ENCODE peak calls at places on chromosomes 12 and 14, in ten cellular contexts. One of them, this sample, is unnamed.

GRCh38 chr12:28550757-28551381 is 360.6 kb downstream of the CCDC91 start:
- DNase-seq in IMR-90: peak
- DNase-seq in psoas muscle: no peak
- DNase-seq in hypothalamus: no peak
- DNase-seq in left ventricle myocardium inferior: no peak
- DNase-seq in HFFc6: peak
- DNase-seq in stimulated activated CD4-positive, alpha-beta T cell treated with anti-CD3 and anti-CD28 coated beads, TNF-alpha, amount 100 ng/mL, for 24 hours: no peak
- DNase-seq in caudate nucleus: no peak
- DNase-seq in WTC11: no peak
- DNase-seq in HuH-7: no peak
- DNase-seq in this sample: no peak

GRCh38 chr12:79549531-79550271 is 141.1 kb downstream of the PAWR start:
- DNase-seq in WTC11: no peak
- DNase-seq in hypothalamus: no peak
- DNase-seq in HFFc6: no peak
- DNase-seq in HuH-7: peak
- DNase-seq in caudate nucleus: no peak
- DNase-seq in left ventricle myocardium inferior: no peak
- DNase-seq in IMR-90: peak
- DNase-seq in psoas muscle: no peak
- DNase-seq in stimulated activated CD4-positive, alpha-beta T cell treated with anti-CD3 and anti-CD28 coated beads, TNF-alpha, amount 100 ng/mL, for 24 hours: no peak
- DNase-seq in this sample: no peak

GRCh38 chr14:87152701-87153100 is 840.3 kb downstream of the GALC start:
- DNase-seq in psoas muscle: no peak
- DNase-seq in left ventricle myocardium inferior: no peak
- DNase-seq in caudate nucleus: no peak
- DNase-seq in IMR-90: no peak
- DNase-seq in HuH-7: no peak
- DNase-seq in stimulated activated CD4-positive, alpha-beta T cell treated with anti-CD3 and anti-CD28 coated beads, TNF-alpha, amount 100 ng/mL, for 24 hours: no peak
- DNase-seq in hypothalamus: no peak
- DNase-seq in WTC11: no peak
- DNase-seq in HFFc6: no peak
- DNase-seq in this sample: no peak

GRCh38 chr12:70540996-70541395 is 96.2 kb downstream of the PTPRB start:
- DNase-seq in HFFc6: no peak
- DNase-seq in caudate nucleus: no peak
- DNase-seq in hypothalamus: no peak
- DNase-seq in WTC11: no peak
- DNase-seq in HuH-7: no peak
- DNase-seq in IMR-90: no peak
- DNase-seq in stimulated activated CD4-positive, alpha-beta T cell treated with anti-CD3 and anti-CD28 coated beads, TNF-alpha, amount 100 ng/mL, for 24 hours: no peak
- DNase-seq in left ventricle myocardium inferior: no peak
- DNase-seq in psoas muscle: no peak
- DNase-seq in this sample: no peak

GRCh38 chr12:20722142-20722541 is 27.0 kb downstream of the SLCO1C1 start:
- DNase-seq in HFFc6: no peak
- DNase-seq in caudate nucleus: no peak
- DNase-seq in IMR-90: no peak
- DNase-seq in hypothalamus: no peak
- DNase-seq in psoas muscle: no peak
- DNase-seq in left ventricle myocardium inferior: no peak
- DNase-seq in WTC11: no peak
- DNase-seq in HuH-7: no peak
- DNase-seq in stimulated activated CD4-positive, alpha-beta T cell treated with anti-CD3 and anti-CD28 coated beads, TNF-alpha, amount 100 ng/mL, for 24 hours: no peak
- DNase-seq in this sample: no peak

GRCh38 chr12:29427964-29428363 is 47.0 kb upstream of the ERGIC2 start:
- DNase-seq in left ventricle myocardium inferior: no peak
- DNase-seq in WTC11: no peak
- DNase-seq in caudate nucleus: no peak
- DNase-seq in HuH-7: peak
- DNase-seq in IMR-90: no peak
- DNase-seq in psoas muscle: no peak
- DNase-seq in HFFc6: no peak
- DNase-seq in hypothalamus: no peak
- DNase-seq in stimulated activated CD4-positive, alpha-beta T cell treated with anti-CD3 and anti-CD28 coated beads, TNF-alpha, amount 100 ng/mL, for 24 hours: no peak
- DNase-seq in this sample: no peak

GRCh38 chr14:92630367-92630766 is 116.8 kb downstream of the RIN3 start:
- DNase-seq in HFFc6: no peak
- DNase-seq in hypothalamus: no peak
- DNase-seq in WTC11: no peak
- DNase-seq in left ventricle myocardium inferior: no peak
- DNase-seq in IMR-90: no peak
- DNase-seq in stimulated activated CD4-positive, alpha-beta T cell treated with anti-CD3 and anti-CD28 coated beads, TNF-alpha, amount 100 ng/mL, for 24 hours: no peak
- DNase-seq in psoas muscle: no peak
- DNase-seq in HuH-7: no peak
- DNase-seq in caudate nucleus: no peak
- DNase-seq in this sample: no peak

GRCh38 chr12:6047249-6048227 is 76.9 kb downstream of the VWF start:
- DNase-seq in IMR-90: peak
- DNase-seq in WTC11: no peak
- DNase-seq in left ventricle myocardium inferior: no peak
- DNase-seq in HFFc6: peak
- DNase-seq in stimulated activated CD4-positive, alpha-beta T cell treated with anti-CD3 and anti-CD28 coated beads, TNF-alpha, amount 100 ng/mL, for 24 hours: no peak
- DNase-seq in psoas muscle: no peak
- DNase-seq in caudate nucleus: no peak
- DNase-seq in HuH-7: no peak
- DNase-seq in hypothalamus: no peak
- DNase-seq in this sample: no peak

GRCh38 chr12:49260165-49260564 is 4.7 kb upstream of the TUBA1C start:
- DNase-seq in HuH-7: no peak
- DNase-seq in stimulated activated CD4-positive, alpha-beta T cell treated with anti-CD3 and anti-CD28 coated beads, TNF-alpha, amount 100 ng/mL, for 24 hours: no peak
- DNase-seq in HFFc6: no peak
- DNase-seq in WTC11: no peak
- DNase-seq in caudate nucleus: no peak
- DNase-seq in left ventricle myocardium inferior: no peak
- DNase-seq in hypothalamus: no peak
- DNase-seq in IMR-90: peak
- DNase-seq in psoas muscle: no peak
- DNase-seq in this sample: no peak

GRCh38 chr12:46401703-46402102 is 29.1 kb upstream of the SLC38A2 start:
- DNase-seq in HuH-7: no peak
- DNase-seq in hypothalamus: no peak
- DNase-seq in caudate nucleus: no peak
- DNase-seq in psoas muscle: no peak
- DNase-seq in left ventricle myocardium inferior: peak
- DNase-seq in IMR-90: peak
- DNase-seq in HFFc6: no peak
- DNase-seq in stimulated activated CD4-positive, alpha-beta T cell treated with anti-CD3 and anti-CD28 coated beads, TNF-alpha, amount 100 ng/mL, for 24 hours: no peak
- DNase-seq in WTC11: no peak
- DNase-seq in this sample: no peak

GRCh38 chr14:67331368-67332125 is 28.1 kb downstream of the ATP6V1D start:
- DNase-seq in caudate nucleus: no peak
- DNase-seq in stimulated activated CD4-positive, alpha-beta T cell treated with anti-CD3 and anti-CD28 coated beads, TNF-alpha, amount 100 ng/mL, for 24 hours: no peak
- DNase-seq in hypothalamus: no peak
- DNase-seq in left ventricle myocardium inferior: no peak
- DNase-seq in psoas muscle: no peak
- DNase-seq in HFFc6: peak
- DNase-seq in HuH-7: no peak
- DNase-seq in WTC11: no peak
- DNase-seq in IMR-90: peak
- DNase-seq in this sample: no peak

GRCh38 chr12:88493651-88494050 is 86.6 kb downstream of the KITLG start:
- DNase-seq in hypothalamus: no peak
- DNase-seq in IMR-90: peak
- DNase-seq in stimulated activated CD4-positive, alpha-beta T cell treated with anti-CD3 and anti-CD28 coated beads, TNF-alpha, amount 100 ng/mL, for 24 hours: no peak
- DNase-seq in psoas muscle: no peak
- DNase-seq in WTC11: no peak
- DNase-seq in left ventricle myocardium inferior: no peak
- DNase-seq in HFFc6: peak
- DNase-seq in caudate nucleus: no peak
- DNase-seq in HuH-7: no peak
- DNase-seq in this sample: no peak

GRCh38 chr14:99744199-99744872 is 48.9 kb upstream of the EML1 start:
- DNase-seq in stimulated activated CD4-positive, alpha-beta T cell treated with anti-CD3 and anti-CD28 coated beads, TNF-alpha, amount 100 ng/mL, for 24 hours: no peak
- DNase-seq in HFFc6: peak
- DNase-seq in HuH-7: no peak
- DNase-seq in psoas muscle: no peak
- DNase-seq in caudate nucleus: no peak
- DNase-seq in IMR-90: peak
- DNase-seq in WTC11: peak
- DNase-seq in left ventricle myocardium inferior: no peak
- DNase-seq in hypothalamus: no peak
- DNase-seq in this sample: no peak

GRCh38 chr12:12008931-12009611 is 61.7 kb upstream of the BCL2L14 start:
- DNase-seq in hypothalamus: no peak
- DNase-seq in caudate nucleus: no peak
- DNase-seq in WTC11: peak
- DNase-seq in left ventricle myocardium inferior: no peak
- DNase-seq in stimulated activated CD4-positive, alpha-beta T cell treated with anti-CD3 and anti-CD28 coated beads, TNF-alpha, amount 100 ng/mL, for 24 hours: no peak
- DNase-seq in HuH-7: no peak
- DNase-seq in IMR-90: peak
- DNase-seq in HFFc6: peak
- DNase-seq in psoas muscle: no peak
- DNase-seq in this sample: no peak

GRCh38 chr14:69719501-69719951 is 47.4 kb upstream of the SRSF5 start:
- DNase-seq in IMR-90: peak
- DNase-seq in psoas muscle: peak
- DNase-seq in HuH-7: no peak
- DNase-seq in stimulated activated CD4-positive, alpha-beta T cell treated with anti-CD3 and anti-CD28 coated beads, TNF-alpha, amount 100 ng/mL, for 24 hours: no peak
- DNase-seq in caudate nucleus: no peak
- DNase-seq in left ventricle myocardium inferior: peak
- DNase-seq in hypothalamus: no peak
- DNase-seq in HFFc6: peak
- DNase-seq in WTC11: peak
- DNase-seq in this sample: no peak

GRCh38 chr12:16323638-16324037 is 23.8 kb upstream of the MGST1 start:
- DNase-seq in HFFc6: no peak
- DNase-seq in hypothalamus: no peak
- DNase-seq in stimulated activated CD4-positive, alpha-beta T cell treated with anti-CD3 and anti-CD28 coated beads, TNF-alpha, amount 100 ng/mL, for 24 hours: no peak
- DNase-seq in left ventricle myocardium inferior: no peak
- DNase-seq in IMR-90: no peak
- DNase-seq in HuH-7: no peak
- DNase-seq in WTC11: no peak
- DNase-seq in caudate nucleus: no peak
- DNase-seq in psoas muscle: no peak
- DNase-seq in this sample: no peak

GRCh38 chr12:62683724-62684501 is 217.3 kb downstream of the MON2 start:
- DNase-seq in left ventricle myocardium inferior: peak
- DNase-seq in stimulated activated CD4-positive, alpha-beta T cell treated with anti-CD3 and anti-CD28 coated beads, TNF-alpha, amount 100 ng/mL, for 24 hours: no peak
- DNase-seq in HuH-7: no peak
- DNase-seq in psoas muscle: peak
- DNase-seq in HFFc6: peak
- DNase-seq in WTC11: no peak
- DNase-seq in hypothalamus: peak
- DNase-seq in caudate nucleus: peak
- DNase-seq in IMR-90: peak
- DNase-seq in this sample: no peak

GRCh38 chr14:22753586-22753985 is 12.9 kb upstream of the OXA1L start:
- DNase-seq in HuH-7: no peak
- DNase-seq in WTC11: no peak
- DNase-seq in HFFc6: no peak
- DNase-seq in caudate nucleus: no peak
- DNase-seq in IMR-90: no peak
- DNase-seq in hypothalamus: no peak
- DNase-seq in left ventricle myocardium inferior: no peak
- DNase-seq in stimulated activated CD4-positive, alpha-beta T cell treated with anti-CD3 and anti-CD28 coated beads, TNF-alpha, amount 100 ng/mL, for 24 hours: no peak
- DNase-seq in psoas muscle: no peak
- DNase-seq in this sample: no peak

GRCh38 chr14:103196716-103197115 is 73.5 kb downstream of the TNFAIP2 start:
- DNase-seq in left ventricle myocardium inferior: no peak
- DNase-seq in HuH-7: no peak
- DNase-seq in HFFc6: no peak
- DNase-seq in WTC11: no peak
- DNase-seq in IMR-90: no peak
- DNase-seq in psoas muscle: no peak
- DNase-seq in hypothalamus: no peak
- DNase-seq in stimulated activated CD4-positive, alpha-beta T cell treated with anti-CD3 and anti-CD28 coated beads, TNF-alpha, amount 100 ng/mL, for 24 hours: no peak
- DNase-seq in caudate nucleus: no peak
- DNase-seq in this sample: no peak

GRCh38 chr14:22838631-22839041 is 2.3 kb downstream of the MMP14 start:
- DNase-seq in HFFc6: peak
- DNase-seq in psoas muscle: no peak
- DNase-seq in IMR-90: peak
- DNase-seq in stimulated activated CD4-positive, alpha-beta T cell treated with anti-CD3 and anti-CD28 coated beads, TNF-alpha, amount 100 ng/mL, for 24 hours: no peak
- DNase-seq in caudate nucleus: no peak
- DNase-seq in WTC11: no peak
- DNase-seq in left ventricle myocardium inferior: no peak
- DNase-seq in HuH-7: peak
- DNase-seq in hypothalamus: peak
- DNase-seq in this sample: no peak

GRCh38 chr12:102652645-102653313 is 172.4 kb upstream of the IGF1 start:
- DNase-seq in hypothalamus: no peak
- DNase-seq in caudate nucleus: no peak
- DNase-seq in HuH-7: no peak
- DNase-seq in HFFc6: no peak
- DNase-seq in stimulated activated CD4-positive, alpha-beta T cell treated with anti-CD3 and anti-CD28 coated beads, TNF-alpha, amount 100 ng/mL, for 24 hours: no peak
- DNase-seq in psoas muscle: no peak
- DNase-seq in left ventricle myocardium inferior: no peak
- DNase-seq in WTC11: no peak
- DNase-seq in IMR-90: no peak
- DNase-seq in this sample: no peak

GRCh38 chr12:91922139-91922538 is 223.5 kb downstream of the BTG1 start:
- DNase-seq in HFFc6: no peak
- DNase-seq in HuH-7: no peak
- DNase-seq in psoas muscle: no peak
- DNase-seq in caudate nucleus: no peak
- DNase-seq in hypothalamus: no peak
- DNase-seq in IMR-90: peak
- DNase-seq in WTC11: no peak
- DNase-seq in left ventricle myocardium inferior: no peak
- DNase-seq in stimulated activated CD4-positive, alpha-beta T cell treated with anti-CD3 and anti-CD28 coated beads, TNF-alpha, amount 100 ng/mL, for 24 hours: no peak
- DNase-seq in this sample: no peak

GRCh38 chr12:122309564-122310121 is 43.3 kb upstream of the VPS33A start:
- DNase-seq in caudate nucleus: peak
- DNase-seq in stimulated activated CD4-positive, alpha-beta T cell treated with anti-CD3 and anti-CD28 coated beads, TNF-alpha, amount 100 ng/mL, for 24 hours: no peak
- DNase-seq in psoas muscle: no peak
- DNase-seq in left ventricle myocardium inferior: no peak
- DNase-seq in hypothalamus: no peak
- DNase-seq in HuH-7: no peak
- DNase-seq in IMR-90: peak
- DNase-seq in HFFc6: peak
- DNase-seq in WTC11: no peak
- DNase-seq in this sample: no peak

GRCh38 chr12:64746663-64747062 is 12.5 kb downstream of the GNS start:
- DNase-seq in stimulated activated CD4-positive, alpha-beta T cell treated with anti-CD3 and anti-CD28 coated beads, TNF-alpha, amount 100 ng/mL, for 24 hours: no peak
- DNase-seq in HuH-7: no peak
- DNase-seq in left ventricle myocardium inferior: no peak
- DNase-seq in HFFc6: no peak
- DNase-seq in IMR-90: peak
- DNase-seq in hypothalamus: no peak
- DNase-seq in psoas muscle: no peak
- DNase-seq in caudate nucleus: no peak
- DNase-seq in WTC11: no peak
- DNase-seq in this sample: no peak